ENCODE peak calls at places on chromosomes 3 and 15, in six cellular contexts. S, N, T, P, U and K are unnamed samples.

GRCh38 chr3:23805881-23806321 is at the start of gene UBE2E1:
- DNase-seq in T (peak), P (peak), N (peak), S (peak), U (peak), K (peak)

GRCh38 chr3:56916697-56917336 is 115.1 kb upstream of the ARHGEF3 start:
- DNase-seq in N (no peak), P (no peak), S (no peak), T (no peak), U (no peak), K (no peak)

GRCh38 chr3:149180057-149180573 is 41.5 kb downstream of the CP start:
- DNase-seq in S (peak), N (no peak), T (no peak), U (peak), P (peak), K (peak)

GRCh38 chr3:128399221-128399915 is 67.3 kb downstream of the DNAJB8 start:
- DNase-seq in S (no peak), T (no peak), N (no peak), U (no peak), P (no peak), K (no peak)

GRCh38 chr3:163953526-163953925 is 1124.8 kb downstream of the SI start:
- DNase-seq in U (no peak), T (no peak), N (no peak), S (no peak), P (no peak), K (no peak)

GRCh38 chr3:47746264-47746663 is 35.4 kb downstream of the SMARCC1 start:
- DNase-seq in N (no peak), U (no peak), T (no peak), P (no peak), S (no peak), K (no peak)

GRCh38 chr3:197592361-197593045 is 36.7 kb upstream of the BDH1 start:
- DNase-seq in T (no peak), P (no peak), N (no peak), S (no peak), U (no peak), K (no peak)

GRCh38 chr15:70974004-70974832 is 81.6 kb downstream of the LRRC49 start:
- DNase-seq in U (peak), S (peak), T (no peak), N (no peak), P (no peak), K (peak)

GRCh38 chr3:55481067-55481917 is 5.8 kb downstream of the WNT5A start:
- DNase-seq in N (peak), S (no peak), T (no peak), P (peak), U (peak), K (no peak)

GRCh38 chr3:116188231-116188785 is 257.0 kb downstream of the LSAMP start:
- DNase-seq in T (no peak), N (no peak), U (no peak), P (no peak), S (peak), K (no peak)